ENCODE peak calls at places on chromosomes 5 and 9, in eight cellular contexts. T, U, K, S, X, B, G and N are unnamed samples.

GRCh38 chr5:33231214-33231710 is 209.5 kb upstream of the TARS1 start:
- DNase-seq in T (no peak), U (no peak), K (no peak), S (no peak), X (no peak), B (no peak), G (no peak), N (no peak)

GRCh38 chr9:135218331-135219225 is 131.1 kb downstream of the OLFM1 start:
- DNase-seq in T (no peak), U (peak; percentile 47), K (peak; percentile 61), S (no peak), X (no peak), B (no peak), G (no peak), N (no peak)

GRCh38 chr5:40831346-40832210 is 3.4 kb downstream of the RPL37 start:
- DNase-seq in T (no peak), U (no peak), K (no peak), S (no peak), X (no peak), B (no peak), G (no peak), N (no peak)

GRCh38 chr5:41363343-41363986 is 146.9 kb downstream of the PLCXD3 start:
- DNase-seq in T (no peak), U (no peak), K (no peak), S (no peak), X (no peak), B (no peak), G (no peak), N (no peak)

GRCh38 chr9:14353222-14354056 is 39.5 kb upstream of the NFIB start:
- DNase-seq in T (peak; percentile 48), U (peak; percentile 96), K (peak; percentile 99), S (peak; percentile 43), X (peak; percentile 91), B (peak; percentile 50), G (peak; percentile 80), N (peak; percentile 97)

GRCh38 chr9:118209343-118209742 is 505.1 kb downstream of the TLR4 start:
- DNase-seq in T (no peak), U (no peak), K (no peak), S (no peak), X (no peak), B (no peak), G (no peak), N (no peak)

GRCh38 chr5:43231977-43232376 is 40.0 kb downstream of the NIM1K start:
- DNase-seq in T (no peak), U (no peak), K (no peak), S (no peak), X (no peak), B (peak; percentile 27), G (peak; percentile 59), N (no peak)

GRCh38 chr5:96838483-96839395 is 31.0 kb upstream of the ERAP1 start:
- DNase-seq in T (no peak), U (no peak), K (no peak), S (no peak), X (no peak), B (no peak), G (no peak), N (no peak)

GRCh38 chr5:122355324-122355723 is 43.3 kb downstream of the SNCAIP start:
- DNase-seq in T (no peak), U (no peak), K (no peak), S (no peak), X (no peak), B (no peak), G (no peak), N (no peak)

GRCh38 chr9:137251490-137252268 is 593 bp downstream of the STPG3 start:
- DNase-seq in T (no peak), U (peak; percentile 65), K (no peak), S (no peak), X (no peak), B (no peak), G (no peak), N (no peak)

GRCh38 chr9:127506814-127507750 is 55.8 kb downstream of the LRSAM1 start:
- DNase-seq in T (no peak), U (peak; percentile 57), K (no peak), S (no peak), X (no peak), B (no peak), G (no peak), N (no peak)

GRCh38 chr5:9644630-9645029 is 14.5 kb upstream of the TAS2R1 start:
- DNase-seq in T (no peak), U (no peak), K (no peak), S (no peak), X (no peak), B (no peak), G (no peak), N (no peak)

GRCh38 chr9:82590845-82591244 is 472.1 kb downstream of the RASEF start:
- DNase-seq in T (no peak), U (no peak), K (no peak), S (no peak), X (no peak), B (no peak), G (no peak), N (no peak)

GRCh38 chr5:81633916-81634315 is 117.0 kb downstream of the SSBP2 start:
- DNase-seq in T (peak; percentile 2), U (no peak), K (no peak), S (no peak), X (no peak), B (no peak), G (no peak), N (no peak)

GRCh38 chr5:125660231-125660895 is 762.8 kb upstream of the GRAMD2B start:
- DNase-seq in T (no peak), U (no peak), K (no peak), S (no peak), X (no peak), B (no peak), G (no peak), N (no peak)

GRCh38 chr5:17748196-17748595 is 113.9 kb downstream of the TAF11L14 start:
- DNase-seq in T (peak; percentile 11), U (no peak), K (no peak), S (no peak), X (no peak), B (no peak), G (no peak), N (no peak)

GRCh38 chr5:151703780-151704179 is 17.1 kb upstream of the SPARC start:
- DNase-seq in T (no peak), U (no peak), K (no peak), S (no peak), X (no peak), B (no peak), G (no peak), N (no peak)

GRCh38 chr9:134166374-134166773 is 2.0 kb upstream of the RNU6ATAC start:
- DNase-seq in T (no peak), U (no peak), K (peak; percentile 73), S (no peak), X (no peak), B (no peak), G (no peak), N (no peak)

GRCh38 chr5:158707534-158707933 is 392.2 kb downstream of the EBF1 start:
- DNase-seq in T (no peak), U (no peak), K (no peak), S (no peak), X (no peak), B (no peak), G (no peak), N (no peak)

GRCh38 chr5:33075731-33076130 is 364.6 kb downstream of the NPR3 start:
- DNase-seq in T (no peak), U (no peak), K (no peak), S (no peak), X (no peak), B (no peak), G (no peak), N (no peak)

GRCh38 chr5:172800088-172800551 is 29.1 kb upstream of the DUSP1 start:
- DNase-seq in T (peak; percentile 97), U (peak; percentile 85), K (no peak), S (no peak), X (peak; percentile 84), B (no peak), G (no peak), N (peak; percentile 46)

GRCh38 chr9:121240394-121241145 is 27.4 kb upstream of the GSN start:
- DNase-seq in T (peak; percentile 59), U (no peak), K (no peak), S (no peak), X (no peak), B (no peak), G (no peak), N (no peak)

GRCh38 chr5:157303667-157304327 is 37.9 kb downstream of the CYFIP2 start:
- DNase-seq in T (no peak), U (no peak), K (no peak), S (peak; percentile 69), X (no peak), B (no peak), G (no peak), N (no peak)

DNA sequence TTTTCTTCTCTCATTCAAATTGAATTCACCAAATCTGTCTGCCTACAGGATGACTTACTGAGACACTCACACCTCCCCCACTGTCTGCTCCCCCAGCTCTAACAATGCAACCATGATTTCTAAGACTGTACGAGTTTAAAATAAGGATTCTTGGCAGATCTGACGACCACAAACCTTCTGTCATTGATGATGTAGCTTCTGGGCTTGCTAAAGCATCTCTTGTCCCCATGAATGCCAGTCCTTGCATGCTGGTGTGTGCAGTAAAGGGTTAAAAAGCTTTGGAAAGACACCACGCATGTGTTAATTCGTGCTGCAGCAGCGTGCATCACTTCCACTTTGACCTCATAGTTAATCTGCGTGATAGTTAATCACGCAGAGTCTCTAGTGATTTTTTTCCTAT is 435 bp upstream of the GABRG2 start:
- DNase-seq in T (no peak), U (no peak), K (no peak), S (no peak), X (no peak), B (no peak), G (no peak), N (no peak)
- H3K4me3 ChIP-seq in T (no peak overlapping the region), U (no peak overlapping the region), K (no peak overlapping the region), S (no peak overlapping the region), X (no peak overlapping the region), B (no peak overlapping the region), G (no peak overlapping the region), N (no peak overlapping the region)

GRCh38 chr5:166032601-166033000 is 2258.8 kb upstream of the WWC1 start:
- DNase-seq in T (no peak), U (no peak), K (no peak), S (no peak), X (no peak), B (no peak), G (no peak), N (no peak)

GRCh38 chr5:166027582-166027981 is 2263.9 kb upstream of the WWC1 start:
- DNase-seq in T (no peak), U (no peak), K (no peak), S (no peak), X (no peak), B (no peak), G (no peak), N (no peak)

GRCh38 chr5:166031926-166032325 is 2259.5 kb upstream of the WWC1 start:
- DNase-seq in T (no peak), U (no peak), K (no peak), S (no peak), X (no peak), B (no peak), G (no peak), N (no peak)
- H3K27ac ChIP-seq in T (no peak overlapping the region), U (no peak overlapping the region), K (no peak overlapping the region), S (no peak overlapping the region), X (no peak overlapping the region), B (no peak overlapping the region), G (no peak overlapping the region), N (no peak overlapping the region)

GRCh38 chr5:1950708-1951103 is 68.0 kb upstream of the IRX4 start:
- DNase-seq in T (no peak), U (no peak), K (no peak), S (no peak), X (no peak), B (no peak), G (no peak), N (no peak)
- H3K4me3 ChIP-seq in T (no peak overlapping the region), U (no peak overlapping the region), K (no peak overlapping the region), S (no peak overlapping the region), X (no peak overlapping the region), B (no peak overlapping the region), G (no peak overlapping the region), N (no peak overlapping the region)

GRCh38 chr5:56649569-56649968 is 165.8 kb upstream of the MAP3K1 start:
- DNase-seq in T (no peak), U (peak; percentile 60), K (no peak), S (no peak), X (no peak), B (no peak), G (peak; percentile 77), N (no peak)
- H3K27ac ChIP-seq in T (no peak overlapping the region), U (no peak overlapping the region), K (no peak overlapping the region), S (no peak overlapping the region), X (no peak overlapping the region), B (no peak overlapping the region), G (no peak overlapping the region), N (no peak overlapping the region)